ENCODE peak calls at places on chromosomes 12 and 14, in ten cellular contexts. X, U, C, O, G, H, K, A, V and Z are unnamed samples.

GRCh38 chr12:69056743-69057515 is 124.0 kb upstream of the CPM start:
- DNase-seq in X (no peak), U (no peak), C (no peak), O (no peak), G (no peak), H (no peak), K (peak), A (no peak), V (peak), Z (no peak)

GRCh38 chr12:102833687-102834435 is 83.2 kb downstream of the PAH start:
- DNase-seq in X (no peak), U (no peak), C (no peak), O (no peak), G (no peak), H (peak), K (no peak), A (no peak), V (no peak), Z (no peak)

GRCh38 chr12:109250523-109250922 is 58.6 kb downstream of the FOXN4 start:
- DNase-seq in X (no peak), U (no peak), C (no peak), O (no peak), G (no peak), H (no peak), K (no peak), A (no peak), V (no peak), Z (no peak)

GRCh38 chr14:100434911-100435455 is 111.8 kb downstream of the SLC25A47 start:
- DNase-seq in X (no peak), U (no peak), C (no peak), O (no peak), G (no peak), H (no peak), K (no peak), A (no peak), V (no peak), Z (no peak)

GRCh38 chr14:51304956-51305355 is 64.9 kb downstream of the TMX1 start:
- DNase-seq in X (no peak), U (no peak), C (no peak), O (no peak), G (no peak), H (no peak), K (peak), A (no peak), V (peak), Z (no peak)

GRCh38 chr14:79587194-79587593 is 624.1 kb downstream of the DIO2 start:
- DNase-seq in X (peak), U (no peak), C (no peak), O (no peak), G (no peak), H (peak), K (no peak), A (no peak), V (no peak), Z (no peak)

GRCh38 chr14:68027276-68027675 is 207.7 kb downstream of the RAD51B start:
- DNase-seq in X (no peak), U (no peak), C (no peak), O (no peak), G (no peak), H (no peak), K (no peak), A (no peak), V (peak), Z (no peak)

GRCh38 chr12:49032679-49033447 is 14.3 kb upstream of the PRKAG1 start:
- DNase-seq in X (no peak), U (no peak), C (no peak), O (no peak), G (peak), H (no peak), K (no peak), A (peak), V (no peak), Z (no peak)

GRCh38 chr14:36521598-36522345 is 1.7 kb upstream of the NKX2-1 start:
- DNase-seq in X (no peak), U (no peak), C (no peak), O (no peak), G (no peak), H (no peak), K (no peak), A (peak), V (no peak), Z (no peak)

GRCh38 chr14:79476133-79476532 is 735.2 kb downstream of the DIO2 start:
- DNase-seq in X (no peak), U (no peak), C (no peak), O (no peak), G (no peak), H (no peak), K (no peak), A (no peak), V (no peak), Z (no peak)

GRCh38 chr12:94020335-94020734 is 128.0 kb upstream of the PLXNC1 start:
- DNase-seq in X (no peak), U (no peak), C (no peak), O (no peak), G (no peak), H (no peak), K (no peak), A (no peak), V (peak), Z (no peak)

GRCh38 chr12:34405286-34406227 is 383.3 kb downstream of the ALG10 start:
- DNase-seq in X (no peak), U (peak), C (no peak), O (peak), G (no peak), H (no peak), K (no peak), A (peak), V (no peak), Z (peak)

GRCh38 chr12:13472690-13473089 is 276.2 kb downstream of the EMP1 start:
- DNase-seq in X (no peak), U (no peak), C (no peak), O (no peak), G (no peak), H (no peak), K (no peak), A (no peak), V (peak), Z (no peak)

GRCh38 chr14:92728781-92729364 is 19.6 kb downstream of the LGMN start:
- DNase-seq in X (peak), U (no peak), C (no peak), O (no peak), G (no peak), H (peak), K (peak), A (no peak), V (no peak), Z (peak)

GRCh38 chr12:94169495-94169894 is 21.1 kb downstream of the PLXNC1 start:
- DNase-seq in X (no peak), U (no peak), C (no peak), O (no peak), G (no peak), H (no peak), K (no peak), A (no peak), V (no peak), Z (no peak)

GRCh38 chr14:60090864-60091519 is 731 bp upstream of the PCNX4 start:
- DNase-seq in X (peak), U (peak), C (peak), O (peak), G (peak), H (peak), K (peak), A (no peak), V (peak), Z (no peak)

GRCh38 chr12:76863005-76863670 is 15.7 kb downstream of the CSRP2 start:
- DNase-seq in X (no peak), U (no peak), C (no peak), O (no peak), G (no peak), H (no peak), K (peak), A (peak), V (peak), Z (no peak)

GRCh38 chr12:13727707-13728147 is 253.7 kb downstream of the GRIN2B start:
- DNase-seq in X (no peak), U (no peak), C (no peak), O (no peak), G (no peak), H (no peak), K (no peak), A (no peak), V (no peak), Z (no peak)

GRCh38 chr12:113133036-113133435 is 2.5 kb downstream of the RASAL1 start:
- DNase-seq in X (no peak), U (no peak), C (no peak), O (no peak), G (no peak), H (no peak), K (no peak), A (no peak), V (no peak), Z (no peak)

GRCh38 chr12:96395236-96395635 is 5.0 kb downstream of the CDK17 start:
- DNase-seq in X (peak), U (no peak), C (no peak), O (no peak), G (no peak), H (no peak), K (no peak), A (no peak), V (no peak), Z (no peak)

GRCh38 chr14:93804654-93805053 is 16.4 kb upstream of the PRIMA1 start:
- DNase-seq in X (no peak), U (no peak), C (no peak), O (no peak), G (no peak), H (no peak), K (no peak), A (no peak), V (no peak), Z (no peak)
- TF ChIP-seq CTCF in X (no peak), U (no peak), C (no peak), O (no peak), G (no peak), H (no peak), K (no peak), A (no peak), V (no peak), Z (no peak)

DNA sequence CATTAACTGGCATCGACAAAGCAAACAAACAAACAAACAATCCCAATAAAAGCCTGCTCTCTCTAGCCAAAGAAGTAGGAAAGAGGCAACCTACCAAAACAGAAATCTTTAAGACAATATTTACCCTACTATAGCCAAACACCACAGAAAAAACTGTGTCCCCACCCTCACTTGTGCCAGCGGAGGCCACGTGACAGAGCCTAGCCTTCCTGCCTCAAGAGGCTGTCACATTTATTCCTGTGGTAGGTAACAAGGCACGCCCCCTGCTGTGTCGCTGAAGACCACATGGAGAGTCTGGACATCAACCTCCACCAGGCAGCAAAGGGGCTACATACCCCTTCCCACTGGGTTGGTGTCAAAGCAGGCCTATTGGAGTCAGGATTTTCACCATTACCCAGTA is 148.1 kb downstream of the LMNTD1 start:
- DNase-seq in X (no peak), U (no peak), C (no peak), O (no peak), G (no peak), H (no peak), K (no peak), A (no peak), V (no peak), Z (no peak)
- TF ChIP-seq CTCF in X (no peak), U (no peak), C (no peak), O (no peak), G (no peak), H (no peak), K (no peak), A (no peak), V (no peak), Z (no peak)

GRCh38 chr12:107843351-107844311 is 69.1 kb downstream of the ASCL4 start:
- DNase-seq in X (no peak), U (no peak), C (no peak), O (no peak), G (no peak), H (no peak), K (no peak), A (peak), V (peak), Z (no peak)

GRCh38 chr12:107845226-107845979 is 70.9 kb downstream of the ASCL4 start:
- DNase-seq in X (no peak), U (no peak), C (no peak), O (no peak), G (no peak), H (no peak), K (no peak), A (no peak), V (no peak), Z (no peak)

GRCh38 chr12:107845980-107846659 is 71.6 kb downstream of the ASCL4 start:
- DNase-seq in X (no peak), U (peak), C (no peak), O (no peak), G (no peak), H (no peak), K (no peak), A (no peak), V (peak), Z (no peak)

GRCh38 chr12:107847430-107847829 is 72.9 kb downstream of the ASCL4 start:
- DNase-seq in X (no peak), U (no peak), C (no peak), O (no peak), G (no peak), H (no peak), K (no peak), A (no peak), V (peak), Z (no peak)

GRCh38 chr12:107844312-107844921 is 69.9 kb downstream of the ASCL4 start:
- DNase-seq in X (no peak), U (no peak), C (no peak), O (no peak), G (no peak), H (no peak), K (no peak), A (peak), V (peak), Z (no peak)
- TF ChIP-seq CTCF in X (no peak), U (no peak), C (no peak), O (no peak), G (no peak), H (no peak), K (no peak), A (no peak), V (no peak), Z (no peak)

DNA sequence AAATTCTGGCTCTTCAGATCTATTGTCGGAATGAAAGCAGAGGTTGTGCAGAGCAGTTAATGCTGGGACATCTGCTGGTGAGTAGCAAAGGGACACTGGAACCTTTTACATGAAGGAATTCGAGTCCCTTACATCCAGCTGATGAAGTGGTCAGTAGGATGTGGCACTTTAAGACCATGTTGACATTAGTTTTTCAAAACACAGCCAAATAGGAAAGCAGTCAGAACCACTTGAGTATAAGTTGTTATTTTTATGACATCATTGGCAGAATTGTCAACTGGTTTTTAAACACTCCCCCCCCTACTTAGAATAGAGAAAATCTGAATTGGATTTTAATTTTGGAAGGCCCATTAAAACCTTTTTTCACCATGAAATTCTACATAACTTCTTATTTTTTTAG is 46.8 kb upstream of the AMN start:
- DNase-seq in X (peak), U (no peak), C (no peak), O (no peak), G (no peak), H (no peak), K (no peak), A (no peak), V (no peak), Z (no peak)
- TF ChIP-seq CTCF in X (no peak), U (no peak), C (no peak), O (no peak), G (no peak), H (no peak), K (no peak), A (no peak), V (no peak), Z (no peak)

DNA sequence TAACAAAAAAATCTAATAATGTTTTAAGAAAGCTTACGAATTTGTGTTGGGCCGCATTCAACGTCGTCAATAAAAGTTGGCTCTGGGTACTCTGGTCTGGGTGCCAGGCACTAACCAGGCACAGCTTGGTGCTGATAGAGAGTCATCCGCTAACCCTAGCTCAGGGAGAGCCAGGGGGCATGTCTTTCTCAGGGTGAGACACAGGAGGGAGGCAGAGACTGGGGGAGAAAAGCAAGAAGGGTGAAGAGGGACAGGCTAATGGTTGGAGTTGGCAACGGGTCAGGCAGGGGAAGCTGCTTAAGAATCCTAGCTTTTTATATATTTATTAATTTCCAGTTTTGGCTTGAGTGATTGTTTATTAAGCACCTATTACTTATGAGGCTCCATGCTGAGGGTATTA is 105.0 kb downstream of the CMKLR1 start:
- DNase-seq in X (peak), U (no peak), C (no peak), O (no peak), G (no peak), H (no peak), K (no peak), A (no peak), V (no peak), Z (peak)
- TF ChIP-seq CTCF in X (no peak), U (no peak), C (no peak), O (no peak), G (no peak), H (no peak), K (no peak), A (peak), V (no peak), Z (no peak)

DNA sequence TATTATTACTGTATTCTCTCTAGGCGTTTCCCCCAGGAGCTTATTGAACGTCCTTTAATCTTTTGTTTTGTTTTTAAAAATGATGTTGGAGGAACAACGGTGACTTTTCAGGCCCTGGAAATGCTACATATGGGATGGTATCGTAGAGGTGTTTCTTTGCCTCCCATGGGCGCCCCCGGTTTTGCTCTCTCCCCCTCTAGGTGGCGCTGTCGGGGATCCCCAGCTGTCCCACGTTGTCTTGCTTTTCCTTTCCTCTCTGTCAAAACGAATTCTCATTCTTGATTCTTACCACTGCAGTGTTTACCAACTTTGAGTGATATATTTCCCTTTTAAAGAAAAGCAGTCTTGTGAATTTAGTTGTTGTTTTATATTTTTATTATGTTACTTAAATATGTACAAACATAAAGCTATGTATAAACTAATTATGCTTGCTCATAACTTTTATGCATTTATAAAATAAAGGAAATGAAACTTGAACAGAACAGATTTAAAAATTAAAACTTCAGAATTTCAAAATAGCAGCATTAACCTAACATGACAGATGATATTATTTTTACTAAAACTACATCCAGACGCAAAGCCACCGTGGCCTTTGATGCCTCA is 171.9 kb downstream of the RGS6 start:
- DNase-seq in X (no peak), U (no peak), C (no peak), O (no peak), G (no peak), H (peak), K (no peak), A (no peak), V (no peak), Z (no peak)
- TF ChIP-seq CTCF in X (no peak), U (no peak), C (no peak), O (peak), G (peak), H (peak), K (peak), A (peak), V (peak), Z (no peak)

GRCh38 chr12:58247633-58248032 is 306.3 kb downstream of the ATP23 start:
- DNase-seq in X (no peak), U (no peak), C (no peak), O (no peak), G (no peak), H (no peak), K (no peak), A (no peak), V (no peak), Z (no peak)
- TF ChIP-seq CTCF in X (no peak), U (no peak), C (no peak), O (no peak), G (no peak), H (no peak), K (peak), A (no peak), V (no peak), Z (no peak)